ENCODE peak calls at places on chromosomes 1 and 21, in four cellular contexts. W, T, I and Y are unnamed samples. For H3K4me1, the result is how much of the 10 kb centered on the place peaks cover.

GRCh38 chr1:182752077-182752826 is 37.3 kb upstream of the NPL start:
- DNase-seq in W (peak), T (no peak), I (no peak), Y (no peak)

GRCh38 chr1:42046772-42047552 is 106.2 kb upstream of the GUCA2B start:
- DNase-seq in W (no peak), T (peak), I (no peak), Y (peak)

GRCh38 chr1:56060901-56061300 is 518.5 kb downstream of the PLPP3 start:
- DNase-seq in W (peak), T (no peak), I (no peak), Y (no peak)

GRCh38 chr1:230280906-230281413 is 145.2 kb downstream of the PGBD5 start:
- DNase-seq in W (no peak), T (peak), I (no peak), Y (peak)

GRCh38 chr1:172893146-172893841 is 157.4 kb downstream of the TNFSF18 start:
- DNase-seq in W (peak), T (peak), I (no peak), Y (no peak)

GRCh38 chr1:87805661-87806376 is 477.1 kb downstream of the LMO4 start:
- DNase-seq in W (peak), T (no peak), I (no peak), Y (no peak)

GRCh38 chr1:169460193-169460833 is 25.4 kb downstream of the SLC19A2 start:
- DNase-seq in W (peak), T (no peak), I (no peak), Y (peak)

GRCh38 chr1:221431068-221431651 is 310.7 kb downstream of the DUSP10 start:
- DNase-seq in W (peak), T (no peak), I (no peak), Y (no peak)

GRCh38 chr1:21027805-21028204 is 148.9 kb downstream of the EIF4G3 start:
- DNase-seq in W (no peak), T (no peak), I (no peak), Y (no peak)

GRCh38 chr1:201906336-201906735 is 17.6 kb downstream of the SHISA4 start:
- DNase-seq in W (no peak), T (no peak), I (no peak), Y (no peak)

GRCh38 chr1:87252406-87252805 is 76.3 kb upstream of the LMO4 start:
- DNase-seq in W (peak), T (no peak), I (no peak), Y (no peak)

GRCh38 chr1:46525253-46525983 is 26.0 kb downstream of the KNCN start:
- DNase-seq in W (no peak), T (no peak), I (no peak), Y (no peak)

GRCh38 chr1:70864302-70864701 is 183.3 kb downstream of the PTGER3 start:
- DNase-seq in W (no peak), T (no peak), I (no peak), Y (no peak)

GRCh38 chr1:45148209-45148608 is 58.2 kb downstream of the ZSWIM5 start:
- DNase-seq in W (no peak), T (no peak), I (no peak), Y (no peak)

GRCh38 chr1:112906155-112906698 is 49.8 kb downstream of the SLC16A1 start:
- DNase-seq in W (no peak), T (no peak), I (no peak), Y (no peak)

GRCh38 chr1:242523968-242524570 is 428 bp downstream of the PLD5 start:
- DNase-seq in W (peak), T (no peak), I (peak), Y (no peak)

GRCh38 chr1:67761054-67761453 is 72.2 kb downstream of the GNG12 start:
- DNase-seq in W (no peak), T (no peak), I (no peak), Y (no peak)

GRCh38 chr1:230891984-230892383 is 23.7 kb upstream of the C1orf198 start:
- DNase-seq in W (no peak), T (no peak), I (no peak), Y (no peak)

GRCh38 chr1:156102634-156103511 is 11.6 kb upstream of the LMNA start:
- DNase-seq in W (peak), T (no peak), I (no peak), Y (no peak)

GRCh38 chr1:34884961-34885360 is 25.4 kb upstream of the SMIM12 start:
- DNase-seq in W (no peak), T (no peak), I (no peak), Y (no peak)

GRCh38 chr1:56034222-56034621 is 545.1 kb downstream of the PLPP3 start:
- DNase-seq in W (peak), T (no peak), I (no peak), Y (no peak)

GRCh38 chr21:43626390-43626789 is 32.9 kb downstream of the HSF2BP start:
- DNase-seq in W (no peak), T (no peak), I (no peak), Y (no peak)

DNA sequence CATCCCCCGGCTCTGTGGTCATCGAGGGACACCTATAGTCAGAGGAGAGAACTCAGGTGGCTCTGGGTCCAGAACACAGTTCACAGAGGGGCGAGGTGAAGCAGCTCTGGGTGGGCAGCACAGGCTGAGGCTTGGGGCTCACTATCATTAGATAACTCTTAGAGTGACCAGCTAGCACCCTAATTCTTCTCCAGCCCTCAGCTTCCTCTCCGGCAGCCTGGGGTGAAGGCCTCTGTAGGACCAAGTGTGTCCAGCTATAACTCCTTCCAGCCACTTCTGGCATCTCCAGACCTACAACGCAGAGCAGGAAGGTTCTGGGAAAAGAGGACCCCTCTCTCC is 1.4 kb downstream of the ARTN start:
- DNase-seq in W (no peak), T (no peak), I (no peak), Y (no peak)
- H3K4me1 ChIP-seq in W (under half), T (under half), I (under half), Y (under half)

GRCh38 chr1:23553206-23553895 is 6.0 kb downstream of the ID3 start:
- DNase-seq in W (no peak), T (no peak), I (no peak), Y (no peak)
- H3K27ac ChIP-seq in W (no peak), T (no peak), I (peak), Y (peak)

GRCh38 chr1:59442492-59442891 is 145.6 kb downstream of the FGGY start:
- DNase-seq in W (no peak), T (no peak), I (no peak), Y (no peak)
- H3K4me1 ChIP-seq in W (under half), T (under half), I (under half), Y (under half)

DNA sequence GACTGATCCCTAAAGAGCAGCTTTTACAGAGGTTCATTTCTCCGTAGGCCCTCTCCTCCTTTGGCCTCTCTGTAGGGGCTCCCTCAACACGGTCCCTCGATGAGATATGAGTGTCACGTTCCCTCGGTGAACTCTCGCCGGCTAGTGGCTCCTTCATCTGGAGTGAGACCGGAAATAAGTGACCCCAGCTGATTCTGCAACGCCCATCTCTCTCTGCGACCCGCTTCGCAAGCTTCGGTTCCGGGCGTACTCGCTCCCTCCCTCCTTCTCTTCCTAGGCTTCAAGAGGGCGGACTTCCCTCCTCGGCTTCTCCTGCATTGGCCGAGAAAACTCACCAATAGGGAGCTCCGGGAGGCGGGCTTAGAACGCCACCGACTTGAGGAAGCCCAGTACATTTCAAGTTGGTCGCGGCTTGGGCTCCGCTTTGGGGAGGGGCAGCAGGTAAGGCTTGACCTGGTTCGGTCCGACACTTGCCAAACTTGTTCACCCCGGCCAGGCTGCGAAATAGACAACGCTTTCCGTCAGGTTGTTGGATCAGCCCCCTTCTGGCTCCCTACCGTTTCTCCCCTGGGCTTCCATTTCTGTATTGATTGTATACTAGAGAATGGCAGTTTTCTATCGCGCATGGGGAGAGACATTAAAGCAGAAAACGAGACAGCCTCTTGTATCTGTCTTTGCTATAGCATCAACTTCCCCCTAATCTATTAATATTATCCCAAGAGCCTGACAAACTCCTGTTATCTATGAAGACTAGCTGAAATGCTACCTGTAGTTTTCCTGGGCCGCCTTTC is at the start of the genes ANKRD34A and POLR3GL:
- DNase-seq in W (peak), T (peak), I (peak), Y (peak)
- H3K27ac ChIP-seq in W (peak), T (peak), I (peak), Y (peak)

GRCh38 chr1:186873687-186874086 is 44.9 kb downstream of the PLA2G4A start:
- DNase-seq in W (no peak), T (no peak), I (no peak), Y (no peak)

GRCh38 chr1:186875874-186876273 is 47.1 kb downstream of the PLA2G4A start:
- DNase-seq in W (no peak), T (no peak), I (no peak), Y (no peak)

GRCh38 chr1:186869829-186870228 is 41.1 kb downstream of the PLA2G4A start:
- DNase-seq in W (no peak), T (no peak), I (no peak), Y (no peak)

GRCh38 chr1:186872356-186872755 is 43.6 kb downstream of the PLA2G4A start:
- DNase-seq in W (no peak), T (no peak), I (no peak), Y (no peak)

GRCh38 chr1:186871784-186872183 is 43.0 kb downstream of the PLA2G4A start:
- DNase-seq in W (no peak), T (no peak), I (no peak), Y (no peak)
- H3K4me1 ChIP-seq in W (under half), T (under half), I (under half), Y (under half)

DNA sequence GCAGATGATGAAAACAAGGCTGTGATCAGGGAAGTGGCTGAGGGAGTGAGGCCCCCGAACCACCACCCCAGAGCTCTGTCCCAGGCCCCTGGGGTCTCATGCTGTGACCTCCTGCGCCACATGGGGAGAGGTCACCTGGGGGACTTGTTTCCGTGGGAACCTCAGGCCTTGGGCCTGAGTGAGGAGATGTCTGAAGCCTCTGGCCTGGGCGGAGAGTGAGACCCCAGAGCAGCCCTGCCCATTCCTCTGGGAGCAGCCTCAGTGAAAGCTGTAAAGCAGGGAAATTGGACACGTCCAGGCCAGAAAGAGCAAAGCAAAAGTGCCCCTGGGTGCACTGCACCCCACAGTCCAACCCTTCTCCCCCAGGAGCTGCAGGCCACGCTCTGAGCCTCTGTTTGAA is 16.5 kb upstream of the NPHP4 start:
- DNase-seq in W (no peak), T (no peak), I (no peak), Y (no peak)
- H3K27ac ChIP-seq in W (no peak), T (no peak), I (no peak), Y (no peak)

DNA sequence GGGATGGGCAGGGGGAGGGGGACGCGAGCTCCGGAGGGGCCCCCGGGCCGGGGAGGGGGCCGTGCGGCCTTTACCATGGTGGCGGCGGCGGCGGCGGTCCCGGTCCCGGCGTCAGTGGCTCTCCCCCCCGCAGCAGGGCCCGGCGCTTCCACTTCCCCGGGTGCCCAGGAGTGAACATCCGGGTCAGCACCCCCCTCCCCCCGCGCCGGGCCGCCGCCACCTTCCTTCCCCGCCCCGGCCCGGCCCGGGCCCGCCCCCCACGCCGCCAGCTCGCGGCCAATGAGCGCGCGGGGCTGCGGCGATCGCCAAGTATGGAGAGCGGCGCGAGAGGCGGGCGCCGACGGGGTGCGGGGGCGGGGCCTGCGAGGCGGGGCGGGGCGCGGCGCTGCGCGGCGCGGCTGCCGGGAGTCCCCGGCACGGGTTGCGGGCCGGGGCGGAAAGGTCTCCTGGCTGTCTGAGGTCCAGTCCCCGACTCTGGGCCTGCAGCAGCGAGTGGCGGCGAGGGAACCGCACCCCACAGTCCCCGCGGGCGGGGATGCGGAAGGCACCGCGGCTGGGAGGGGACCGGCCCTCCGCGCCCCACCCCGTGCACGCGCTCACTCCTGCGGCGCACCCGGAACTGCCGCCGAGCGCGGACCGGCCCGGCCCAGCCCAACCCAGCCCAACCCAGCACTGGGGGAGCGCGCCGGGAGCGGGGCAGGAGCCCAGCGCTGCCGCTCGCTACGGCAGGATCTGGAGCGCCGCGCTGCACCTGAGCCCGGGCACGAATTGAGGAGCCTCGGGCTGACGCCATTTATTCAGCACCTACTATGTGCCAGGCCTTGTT is at the start of gene CAPZB:
- DNase-seq in W (peak), T (peak), I (peak), Y (peak)
- H3K4me1 ChIP-seq in W (under half), T (under half), I (under half), Y (under half)

GRCh38 chr1:33168556-33169289 is 13.1 kb downstream of the TRIM62 start:
- DNase-seq in W (no peak), T (no peak), I (no peak), Y (no peak)
- H3K27ac ChIP-seq in W (no peak), T (no peak), I (no peak), Y (no peak)

DNA sequence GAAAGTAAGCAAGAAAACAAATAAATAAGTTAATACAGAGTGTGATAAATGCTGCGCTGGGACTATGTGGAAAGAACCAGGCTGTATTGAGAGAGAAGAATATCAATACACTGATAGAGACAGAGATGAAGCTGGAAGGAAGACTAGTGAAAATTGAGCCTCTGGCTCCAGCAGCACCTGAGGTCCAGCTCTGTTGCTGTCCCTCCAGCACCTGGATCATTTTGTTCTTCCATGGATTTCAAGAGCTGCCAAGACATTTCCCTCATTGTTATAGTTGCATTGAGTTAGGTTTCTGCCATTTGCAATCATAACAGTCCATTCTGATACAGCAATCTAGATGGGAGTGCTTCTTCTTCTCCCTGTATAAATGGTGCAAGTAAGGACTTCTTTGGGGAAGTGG is 242.7 kb upstream of the FGGY start:
- DNase-seq in W (no peak), T (no peak), I (no peak), Y (no peak)
- H3K4me1 ChIP-seq in W (under half), T (under half), I (under half), Y (under half)

GRCh38 chr1:224533517-224533916 is 82.6 kb upstream of the CNIH3 start:
- DNase-seq in W (no peak), T (no peak), I (no peak), Y (no peak)

GRCh38 chr1:224528900-224529299 is 87.2 kb upstream of the CNIH3 start:
- DNase-seq in W (peak), T (no peak), I (no peak), Y (no peak)

GRCh38 chr1:224526771-224527170 is 89.3 kb upstream of the CNIH3 start:
- DNase-seq in W (no peak), T (no peak), I (no peak), Y (no peak)

GRCh38 chr1:224525411-224526040 is 90.6 kb upstream of the CNIH3 start:
- DNase-seq in W (peak), T (no peak), I (no peak), Y (no peak)

DNA sequence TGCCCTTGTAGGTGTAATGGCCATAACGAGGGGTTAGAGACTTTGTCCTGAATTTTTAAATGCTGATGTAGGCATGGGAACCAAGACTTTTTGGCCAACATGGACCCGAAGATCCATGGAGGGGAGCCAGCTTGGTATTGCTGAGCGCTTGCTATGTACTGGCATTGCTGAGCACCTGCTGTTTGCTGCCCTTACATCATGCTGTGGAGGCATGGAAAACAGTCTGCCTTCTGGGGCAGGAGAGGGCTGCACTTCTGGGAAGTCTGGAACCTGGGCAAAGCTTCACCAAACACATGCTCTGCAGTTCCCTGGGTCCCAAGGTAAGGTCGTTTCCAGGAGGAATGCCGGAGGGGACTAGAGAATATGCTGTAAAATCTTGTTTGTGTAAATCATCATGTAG is 86.3 kb upstream of the CNIH3 start:
- DNase-seq in W (no peak), T (no peak), I (no peak), Y (no peak)
- H3K27ac ChIP-seq in W (peak), T (no peak), I (no peak), Y (no peak)